ENCODE peak calls at places on chromosomes 13 and 19, in seven cellular contexts. One of them, this sample, is unnamed.
A peak's percentile ranks its signal among the peaks of the same experiment; 100 is the strongest.

GRCh38 chr19:14472202-14472961 is 2.8 kb downstream of the PTGER1 start:
- DNase-seq in PC-3: peak; percentile 72
- DNase-seq in psoas muscle: peak; percentile 84
- DNase-seq in endodermal cell: peak; percentile 95
- DNase-seq in neural progenitor cell: peak; percentile 88
- DNase-seq in naive thymus-derived CD4-positive, alpha-beta T cell: peak; percentile 82
- DNase-seq in left ventricle myocardium inferior: peak; percentile 68
- DNase-seq in this sample: no peak

GRCh38 chr19:32866061-32866460 is 3.5 kb downstream of the SLC7A9 start:
- DNase-seq in naive thymus-derived CD4-positive, alpha-beta T cell: no peak
- DNase-seq in PC-3: no peak
- DNase-seq in left ventricle myocardium inferior: no peak
- DNase-seq in psoas muscle: no peak
- DNase-seq in endodermal cell: no peak
- DNase-seq in neural progenitor cell: no peak
- DNase-seq in this sample: no peak

GRCh38 chr13:113670541-113670940 is 3.5 kb downstream of the GRK1 start:
- DNase-seq in neural progenitor cell: no peak
- DNase-seq in PC-3: no peak
- DNase-seq in naive thymus-derived CD4-positive, alpha-beta T cell: no peak
- DNase-seq in left ventricle myocardium inferior: peak; percentile 3
- DNase-seq in psoas muscle: peak; percentile 26
- DNase-seq in endodermal cell: peak; percentile 32
- DNase-seq in this sample: no peak

GRCh38 chr13:29513002-29513980 is 82.2 kb downstream of the SLC7A1 start:
- DNase-seq in psoas muscle: peak; percentile 29
- DNase-seq in left ventricle myocardium inferior: no peak
- DNase-seq in endodermal cell: no peak
- DNase-seq in PC-3: peak; percentile 26
- DNase-seq in neural progenitor cell: no peak
- DNase-seq in naive thymus-derived CD4-positive, alpha-beta T cell: no peak
- DNase-seq in this sample: no peak

GRCh38 chr19:41325947-41326706 is 16.2 kb downstream of the CCDC97 start:
- DNase-seq in psoas muscle: no peak
- DNase-seq in naive thymus-derived CD4-positive, alpha-beta T cell: no peak
- DNase-seq in PC-3: peak; percentile 42
- DNase-seq in left ventricle myocardium inferior: no peak
- DNase-seq in neural progenitor cell: no peak
- DNase-seq in endodermal cell: peak; percentile 84
- DNase-seq in this sample: no peak

GRCh38 chr19:27794444-27795042 is 1418.4 kb downstream of the UQCRFS1 start:
- DNase-seq in naive thymus-derived CD4-positive, alpha-beta T cell: no peak
- DNase-seq in psoas muscle: no peak
- DNase-seq in endodermal cell: peak; percentile 85
- DNase-seq in PC-3: peak; percentile 6
- DNase-seq in neural progenitor cell: peak; percentile 67
- DNase-seq in left ventricle myocardium inferior: no peak
- DNase-seq in this sample: no peak

GRCh38 chr13:45352031-45352430 is 11.0 kb upstream of the TPT1 start:
- DNase-seq in endodermal cell: no peak
- DNase-seq in PC-3: no peak
- DNase-seq in naive thymus-derived CD4-positive, alpha-beta T cell: no peak
- DNase-seq in neural progenitor cell: no peak
- DNase-seq in left ventricle myocardium inferior: no peak
- DNase-seq in psoas muscle: no peak
- DNase-seq in this sample: peak; percentile 89

GRCh38 chr19:7544626-7545025 is 9.1 kb downstream of the PNPLA6 start:
- DNase-seq in PC-3: no peak
- DNase-seq in psoas muscle: no peak
- DNase-seq in neural progenitor cell: no peak
- DNase-seq in endodermal cell: no peak
- DNase-seq in naive thymus-derived CD4-positive, alpha-beta T cell: no peak
- DNase-seq in left ventricle myocardium inferior: no peak
- DNase-seq in this sample: no peak

GRCh38 chr19:45250216-45250831 is 747 bp upstream of the MARK4 start:
- DNase-seq in naive thymus-derived CD4-positive, alpha-beta T cell: no peak
- DNase-seq in PC-3: no peak
- DNase-seq in neural progenitor cell: peak; percentile 20
- DNase-seq in left ventricle myocardium inferior: no peak
- DNase-seq in psoas muscle: no peak
- DNase-seq in endodermal cell: peak; percentile 63
- DNase-seq in this sample: peak; percentile 16

GRCh38 chr13:94305033-94305432 is 174.4 kb downstream of the DCT start:
- DNase-seq in PC-3: peak; percentile 30
- DNase-seq in psoas muscle: no peak
- DNase-seq in endodermal cell: no peak
- DNase-seq in left ventricle myocardium inferior: no peak
- DNase-seq in naive thymus-derived CD4-positive, alpha-beta T cell: no peak
- DNase-seq in neural progenitor cell: no peak
- DNase-seq in this sample: no peak

GRCh38 chr19:27744926-27745844 is 1467.8 kb downstream of the UQCRFS1 start:
- DNase-seq in PC-3: no peak
- DNase-seq in neural progenitor cell: no peak
- DNase-seq in naive thymus-derived CD4-positive, alpha-beta T cell: no peak
- DNase-seq in left ventricle myocardium inferior: no peak
- DNase-seq in psoas muscle: no peak
- DNase-seq in endodermal cell: peak; percentile 13
- DNase-seq in this sample: no peak

GRCh38 chr19:53810187-53810546 is 13.9 kb downstream of the NLRP12 start:
- DNase-seq in endodermal cell: no peak
- DNase-seq in PC-3: no peak
- DNase-seq in left ventricle myocardium inferior: no peak
- DNase-seq in psoas muscle: no peak
- DNase-seq in naive thymus-derived CD4-positive, alpha-beta T cell: no peak
- DNase-seq in neural progenitor cell: no peak
- DNase-seq in this sample: no peak

GRCh38 chr13:99066219-99066618 is 88.4 kb upstream of the DOCK9 start:
- DNase-seq in left ventricle myocardium inferior: no peak
- DNase-seq in endodermal cell: no peak
- DNase-seq in neural progenitor cell: no peak
- DNase-seq in psoas muscle: no peak
- DNase-seq in PC-3: no peak
- DNase-seq in naive thymus-derived CD4-positive, alpha-beta T cell: no peak
- DNase-seq in this sample: no peak

GRCh38 chr19:55654833-55655647 is at the start of gene U2AF2:
- DNase-seq in PC-3: peak; percentile 95
- DNase-seq in left ventricle myocardium inferior: peak; percentile 95
- DNase-seq in endodermal cell: peak; percentile 99
- DNase-seq in neural progenitor cell: peak; percentile 96
- DNase-seq in naive thymus-derived CD4-positive, alpha-beta T cell: peak; percentile 93
- DNase-seq in psoas muscle: peak; percentile 99
- DNase-seq in this sample: no peak

GRCh38 chr13:34696296-34696695 is 245.8 kb upstream of the NBEA start:
- DNase-seq in neural progenitor cell: no peak
- DNase-seq in naive thymus-derived CD4-positive, alpha-beta T cell: no peak
- DNase-seq in endodermal cell: no peak
- DNase-seq in PC-3: no peak
- DNase-seq in left ventricle myocardium inferior: no peak
- DNase-seq in psoas muscle: no peak
- DNase-seq in this sample: no peak

GRCh38 chr19:28465317-28466086 is 747.4 kb downstream of the UQCRFS1 start:
- DNase-seq in psoas muscle: no peak
- DNase-seq in endodermal cell: no peak
- DNase-seq in neural progenitor cell: no peak
- DNase-seq in naive thymus-derived CD4-positive, alpha-beta T cell: no peak
- DNase-seq in PC-3: no peak
- DNase-seq in left ventricle myocardium inferior: no peak
- DNase-seq in this sample: no peak

GRCh38 chr13:47672982-47673670 is 327.9 kb downstream of the SUCLA2 start:
- DNase-seq in endodermal cell: no peak
- DNase-seq in naive thymus-derived CD4-positive, alpha-beta T cell: no peak
- DNase-seq in left ventricle myocardium inferior: no peak
- DNase-seq in psoas muscle: no peak
- DNase-seq in PC-3: peak; percentile 2
- DNase-seq in neural progenitor cell: no peak
- DNase-seq in this sample: no peak

GRCh38 chr13:60701919-60702318 is 304.9 kb downstream of the TDRD3 start:
- DNase-seq in naive thymus-derived CD4-positive, alpha-beta T cell: no peak
- DNase-seq in PC-3: no peak
- DNase-seq in neural progenitor cell: peak; percentile 19
- DNase-seq in psoas muscle: no peak
- DNase-seq in left ventricle myocardium inferior: no peak
- DNase-seq in endodermal cell: no peak
- DNase-seq in this sample: no peak

GRCh38 chr13:24642236-24642635 is 38.0 kb upstream of the ATP12A start:
- DNase-seq in naive thymus-derived CD4-positive, alpha-beta T cell: no peak
- DNase-seq in endodermal cell: no peak
- DNase-seq in PC-3: no peak
- DNase-seq in psoas muscle: no peak
- DNase-seq in left ventricle myocardium inferior: no peak
- DNase-seq in neural progenitor cell: no peak
- DNase-seq in this sample: no peak
- H3K27ac ChIP-seq in naive thymus-derived CD4-positive, alpha-beta T cell: no peak overlapping the region
- H3K27ac ChIP-seq in endodermal cell: no peak overlapping the region
- H3K27ac ChIP-seq in PC-3: no peak overlapping the region
- H3K27ac ChIP-seq in psoas muscle: no peak overlapping the region
- H3K27ac ChIP-seq in left ventricle myocardium inferior: no peak overlapping the region
- H3K27ac ChIP-seq in neural progenitor cell: no peak overlapping the region
- H3K27ac ChIP-seq in this sample: no peak overlapping the region

DNA sequence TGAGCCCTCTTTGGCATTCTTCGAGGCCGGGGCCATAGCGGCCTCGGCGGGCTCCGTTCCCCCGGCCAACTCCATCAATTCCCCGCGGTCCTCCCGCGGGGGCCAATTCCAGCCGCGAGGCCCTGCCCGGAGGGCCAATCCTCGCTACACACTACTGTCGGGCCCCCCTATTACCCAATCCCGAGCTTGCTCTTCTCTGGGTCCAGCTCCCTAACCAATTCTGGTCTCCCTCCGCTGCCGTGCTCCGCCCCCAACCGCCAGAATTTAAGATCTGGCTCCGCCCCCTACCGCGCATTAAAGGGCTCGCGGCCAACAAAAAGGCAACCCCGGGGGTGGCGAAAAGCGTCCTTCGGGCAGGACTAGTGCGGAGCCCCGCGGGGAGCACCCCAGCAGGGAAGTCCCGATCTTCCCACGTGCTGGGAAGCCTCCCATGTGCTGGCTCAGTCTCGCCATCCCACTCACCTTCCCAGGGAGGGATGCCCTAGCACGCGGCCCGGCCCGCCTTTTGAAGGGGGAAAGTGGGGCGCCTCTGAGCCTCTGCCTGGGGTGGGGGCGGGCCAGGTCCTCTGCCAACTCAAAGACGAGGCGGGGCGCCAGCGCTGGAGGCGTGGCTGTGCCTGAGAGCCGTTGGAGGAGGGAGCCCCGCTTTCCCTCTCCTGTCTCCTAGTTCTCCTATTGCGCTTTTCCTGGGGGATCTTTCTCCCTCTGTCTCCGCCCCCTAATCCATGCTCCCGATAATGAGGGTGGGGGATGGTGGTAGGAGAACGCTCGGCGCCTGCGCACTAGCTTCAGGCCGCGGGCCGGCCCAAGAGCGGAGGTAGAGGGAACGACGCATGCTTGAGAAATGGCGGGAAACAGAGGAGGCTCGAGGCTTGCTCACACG is 3.5 kb downstream of the LIPE start:
- DNase-seq in endodermal cell: peak; percentile 96
- DNase-seq in psoas muscle: peak; percentile 86
- DNase-seq in PC-3: peak; percentile 81
- DNase-seq in neural progenitor cell: peak; percentile 92
- DNase-seq in naive thymus-derived CD4-positive, alpha-beta T cell: peak; percentile 79
- DNase-seq in left ventricle myocardium inferior: peak; percentile 87
- DNase-seq in this sample: no peak
- H3K27ac ChIP-seq in endodermal cell: peak overlapping the region; percentile 4
- H3K27ac ChIP-seq in psoas muscle: peak overlapping the region; percentile 46
- H3K27ac ChIP-seq in PC-3: no peak overlapping the region
- H3K27ac ChIP-seq in neural progenitor cell: no peak overlapping the region
- H3K27ac ChIP-seq in naive thymus-derived CD4-positive, alpha-beta T cell: peak overlapping the region; percentile 77
- H3K27ac ChIP-seq in left ventricle myocardium inferior: peak overlapping the region; percentile 90
- H3K27ac ChIP-seq in this sample: peak overlapping the region; percentile 97

DNA sequence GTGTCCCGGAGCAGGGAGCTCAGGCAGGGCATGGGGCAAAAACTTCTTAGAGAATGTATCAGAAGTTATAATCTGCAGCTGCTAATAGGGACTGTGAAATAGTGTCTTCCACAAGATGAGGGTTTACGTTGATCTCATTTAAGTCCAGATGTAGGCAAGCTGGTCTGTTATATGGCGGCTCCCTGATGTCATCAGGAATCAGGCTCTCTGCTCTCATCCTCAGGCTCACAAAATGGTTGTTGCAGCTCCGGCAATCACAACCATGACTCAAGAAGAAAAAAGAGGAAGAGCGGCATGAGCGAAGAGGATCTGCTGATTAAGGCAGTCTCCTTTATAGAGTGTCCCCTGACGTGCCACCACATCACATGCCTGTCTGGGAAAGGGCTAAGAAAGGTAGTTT is 191.3 kb downstream of the KLF5 start:
- DNase-seq in PC-3: no peak
- DNase-seq in naive thymus-derived CD4-positive, alpha-beta T cell: no peak
- DNase-seq in endodermal cell: no peak
- DNase-seq in psoas muscle: no peak
- DNase-seq in neural progenitor cell: no peak
- DNase-seq in left ventricle myocardium inferior: no peak
- DNase-seq in this sample: no peak
- H3K27ac ChIP-seq in PC-3: no peak overlapping the region
- H3K27ac ChIP-seq in naive thymus-derived CD4-positive, alpha-beta T cell: no peak overlapping the region
- H3K27ac ChIP-seq in endodermal cell: no peak overlapping the region
- H3K27ac ChIP-seq in psoas muscle: no peak overlapping the region
- H3K27ac ChIP-seq in neural progenitor cell: no peak overlapping the region
- H3K27ac ChIP-seq in left ventricle myocardium inferior: no peak overlapping the region
- H3K27ac ChIP-seq in this sample: no peak overlapping the region

DNA sequence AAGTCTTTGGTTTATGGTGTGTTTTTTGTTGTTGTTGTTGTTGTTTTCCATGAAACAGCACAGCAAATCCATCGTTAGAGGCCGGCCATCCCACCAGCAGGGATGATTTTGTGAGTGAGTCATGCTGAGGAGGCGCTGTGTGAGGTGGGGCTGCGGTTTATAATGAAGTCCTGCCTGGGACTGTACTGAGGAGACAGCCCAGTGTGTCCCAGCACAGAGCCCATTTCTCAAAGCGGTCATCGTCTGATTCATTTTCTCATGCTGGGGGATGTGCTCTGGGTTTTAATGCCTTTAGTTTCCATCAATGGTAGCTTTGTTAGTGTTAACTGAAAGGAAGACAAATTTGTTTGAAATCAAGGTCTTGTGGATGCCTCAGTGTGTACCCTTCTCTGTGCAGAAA is 129.3 kb upstream of the SERP2 start:
- DNase-seq in naive thymus-derived CD4-positive, alpha-beta T cell: no peak
- DNase-seq in PC-3: peak; percentile 77
- DNase-seq in left ventricle myocardium inferior: no peak
- DNase-seq in neural progenitor cell: no peak
- DNase-seq in endodermal cell: no peak
- DNase-seq in psoas muscle: no peak
- DNase-seq in this sample: no peak
- H3K27ac ChIP-seq in naive thymus-derived CD4-positive, alpha-beta T cell: no peak overlapping the region
- H3K27ac ChIP-seq in PC-3: peak overlapping the region; percentile 92
- H3K27ac ChIP-seq in left ventricle myocardium inferior: no peak overlapping the region
- H3K27ac ChIP-seq in neural progenitor cell: no peak overlapping the region
- H3K27ac ChIP-seq in endodermal cell: no peak overlapping the region
- H3K27ac ChIP-seq in psoas muscle: no peak overlapping the region
- H3K27ac ChIP-seq in this sample: no peak overlapping the region